ENCODE peak calls at places on chromosomes 11 and 22, in four cellular contexts. P is naive thymus-derived CD8-positive, alpha-beta T cell; B is GM13976; Q is stimulated activated CD8-positive, alpha-beta memory T cell treated with anti-CD3 and anti-CD28 coated beads, Interleukin-4, amount 100 ng/mL, for 24 hours. O is an unnamed sample.

GRCh38 chr11:1476946-1477736 is 9.4 kb downstream of the MOB2 start:
- DNase-seq in P (no peak), Q (no peak), B (no peak), O (no peak)

GRCh38 chr11:59918987-59919589 is 19.1 kb upstream of the OOSP1 start:
- DNase-seq in P (no peak), Q (no peak), B (peak), O (no peak)

GRCh38 chr11:68979931-68980775 is 633 bp downstream of the MRGPRD start:
- DNase-seq in P (no peak), B (no peak), Q (no peak), O (no peak)

GRCh38 chr22:38955926-38956325 is 1.5 kb upstream of the APOBEC3A start:
- DNase-seq in P (no peak), B (no peak), Q (no peak), O (no peak)

GRCh38 chr11:9095421-9095820 is 4.0 kb upstream of the SCUBE2 start:
- DNase-seq in P (no peak), Q (no peak), B (no peak), O (no peak)

GRCh38 chr11:114382509-114382908 is 17.8 kb downstream of the C11orf71 start:
- DNase-seq in B (no peak), P (no peak), Q (no peak), O (no peak)

GRCh38 chr22:29112680-29113079 is 39.8 kb downstream of the KREMEN1 start:
- DNase-seq in Q (no peak), B (no peak), P (no peak), O (no peak)

GRCh38 chr11:12163181-12163841 is 52.9 kb downstream of the MICAL2 start:
- DNase-seq in Q (no peak), P (no peak), B (no peak), O (no peak)

GRCh38 chr22:24474221-24474620 is 20.9 kb upstream of the UPB1 start:
- DNase-seq in B (no peak), Q (no peak), P (no peak), O (no peak)

GRCh38 chr11:10255388-10256125 is 38.5 kb downstream of the SBF2 start:
- DNase-seq in Q (no peak), B (no peak), P (no peak), O (no peak)

GRCh38 chr11:19946681-19947080 is 213.6 kb downstream of the DBX1 start:
- DNase-seq in P (no peak), Q (no peak), B (no peak), O (no peak)

GRCh38 chr11:15006139-15006759 is 34.1 kb upstream of the CALCA start:
- DNase-seq in P (no peak), Q (no peak), B (peak), O (no peak)